ENCODE peak calls at places on chromosomes 11 and 22, in ten cellular contexts. One of them, this sample, is unnamed.

GRCh38 chr11:78101073-78101472 is 21.4 kb upstream of the NDUFC2 start:
- DNase-seq in IMR-90: peak; percentile 54
- DNase-seq in dorsolateral prefrontal cortex: no peak
- DNase-seq in ovary: no peak
- DNase-seq in mammary epithelial cell: no peak
- DNase-seq in colonic mucosa: no peak
- DNase-seq in PC-3: peak; percentile 58
- DNase-seq in AG04450: no peak
- DNase-seq in Peyer's patch: no peak
- DNase-seq in prostate gland: no peak
- DNase-seq in this sample: no peak

GRCh38 chr11:43788394-43788793 is 92.2 kb upstream of the ALKBH3 start:
- DNase-seq in IMR-90: no peak
- DNase-seq in dorsolateral prefrontal cortex: no peak
- DNase-seq in ovary: no peak
- DNase-seq in mammary epithelial cell: no peak
- DNase-seq in colonic mucosa: peak; percentile 57
- DNase-seq in PC-3: no peak
- DNase-seq in AG04450: no peak
- DNase-seq in Peyer's patch: no peak
- DNase-seq in prostate gland: peak; percentile 4
- DNase-seq in this sample: no peak

GRCh38 chr22:37529652-37530345 is 10.6 kb upstream of the CARD10 start:
- DNase-seq in IMR-90: no peak
- DNase-seq in dorsolateral prefrontal cortex: no peak
- DNase-seq in ovary: no peak
- DNase-seq in mammary epithelial cell: no peak
- DNase-seq in colonic mucosa: peak; percentile 87
- DNase-seq in PC-3: peak; percentile 56
- DNase-seq in AG04450: no peak
- DNase-seq in Peyer's patch: no peak
- DNase-seq in prostate gland: peak; percentile 42
- DNase-seq in this sample: no peak

GRCh38 chr22:49569286-49570031 is 258.2 kb downstream of the BRD1 start:
- DNase-seq in IMR-90: no peak
- DNase-seq in dorsolateral prefrontal cortex: no peak
- DNase-seq in ovary: no peak
- DNase-seq in mammary epithelial cell: no peak
- DNase-seq in colonic mucosa: no peak
- DNase-seq in PC-3: no peak
- DNase-seq in AG04450: no peak
- DNase-seq in Peyer's patch: peak; percentile 25
- DNase-seq in prostate gland: no peak
- DNase-seq in this sample: no peak

GRCh38 chr11:126344291-126344970 is 11.1 kb upstream of the ST3GAL4 start:
- DNase-seq in IMR-90: no peak
- DNase-seq in dorsolateral prefrontal cortex: no peak
- DNase-seq in ovary: peak; percentile 37
- DNase-seq in mammary epithelial cell: no peak
- DNase-seq in colonic mucosa: no peak
- DNase-seq in PC-3: no peak
- DNase-seq in AG04450: no peak
- DNase-seq in Peyer's patch: no peak
- DNase-seq in prostate gland: no peak
- DNase-seq in this sample: no peak

GRCh38 chr11:22192642-22193347 is at the start of gene ANO5:
- DNase-seq in IMR-90: no peak
- DNase-seq in dorsolateral prefrontal cortex: peak; percentile 44
- DNase-seq in ovary: peak; percentile 42
- DNase-seq in mammary epithelial cell: no peak
- DNase-seq in colonic mucosa: peak; percentile 88
- DNase-seq in PC-3: no peak
- DNase-seq in AG04450: no peak
- DNase-seq in Peyer's patch: peak; percentile 84
- DNase-seq in prostate gland: peak; percentile 27
- DNase-seq in this sample: peak; percentile 76

GRCh38 chr11:10273738-10274137 is 20.3 kb downstream of the SBF2 start:
- DNase-seq in IMR-90: no peak
- DNase-seq in dorsolateral prefrontal cortex: no peak
- DNase-seq in ovary: no peak
- DNase-seq in mammary epithelial cell: no peak
- DNase-seq in colonic mucosa: no peak
- DNase-seq in PC-3: no peak
- DNase-seq in AG04450: no peak
- DNase-seq in Peyer's patch: no peak
- DNase-seq in prostate gland: no peak
- DNase-seq in this sample: no peak

GRCh38 chr11:130400793-130401483 is 27.5 kb downstream of the ADAMTS8 start:
- DNase-seq in IMR-90: peak; percentile 87
- DNase-seq in dorsolateral prefrontal cortex: no peak
- DNase-seq in ovary: no peak
- DNase-seq in mammary epithelial cell: peak; percentile 21
- DNase-seq in colonic mucosa: no peak
- DNase-seq in PC-3: no peak
- DNase-seq in AG04450: peak; percentile 61
- DNase-seq in Peyer's patch: no peak
- DNase-seq in prostate gland: no peak
- DNase-seq in this sample: no peak

GRCh38 chr11:2092956-2093412 is 46.2 kb downstream of the IGF2 start:
- DNase-seq in IMR-90: peak; percentile 10
- DNase-seq in dorsolateral prefrontal cortex: no peak
- DNase-seq in ovary: no peak
- DNase-seq in mammary epithelial cell: peak; percentile 95
- DNase-seq in colonic mucosa: peak; percentile 75
- DNase-seq in PC-3: peak; percentile 95
- DNase-seq in AG04450: no peak
- DNase-seq in Peyer's patch: peak; percentile 50
- DNase-seq in prostate gland: peak; percentile 95
- DNase-seq in this sample: no peak

GRCh38 chr11:93526691-93527583 is 16.3 kb downstream of the SMCO4 start:
- DNase-seq in IMR-90: no peak
- DNase-seq in dorsolateral prefrontal cortex: no peak
- DNase-seq in ovary: no peak
- DNase-seq in mammary epithelial cell: no peak
- DNase-seq in colonic mucosa: no peak
- DNase-seq in PC-3: no peak
- DNase-seq in AG04450: no peak
- DNase-seq in Peyer's patch: no peak
- DNase-seq in prostate gland: no peak
- DNase-seq in this sample: no peak

GRCh38 chr11:32006799-32007388 is 84.0 kb upstream of the RCN1 start:
- DNase-seq in IMR-90: peak; percentile 51
- DNase-seq in dorsolateral prefrontal cortex: no peak
- DNase-seq in ovary: no peak
- DNase-seq in mammary epithelial cell: peak; percentile 38
- DNase-seq in colonic mucosa: no peak
- DNase-seq in PC-3: peak; percentile 71
- DNase-seq in AG04450: peak; percentile 6
- DNase-seq in Peyer's patch: no peak
- DNase-seq in prostate gland: no peak
- DNase-seq in this sample: no peak

GRCh38 chr11:45816614-45817013 is 11.7 kb downstream of the SLC35C1 start:
- DNase-seq in IMR-90: no peak
- DNase-seq in dorsolateral prefrontal cortex: no peak
- DNase-seq in ovary: no peak
- DNase-seq in mammary epithelial cell: no peak
- DNase-seq in colonic mucosa: no peak
- DNase-seq in PC-3: no peak
- DNase-seq in AG04450: no peak
- DNase-seq in Peyer's patch: no peak
- DNase-seq in prostate gland: no peak
- DNase-seq in this sample: no peak

GRCh38 chr22:47012589-47013365 is 250.3 kb downstream of the TBC1D22A start:
- DNase-seq in IMR-90: peak; percentile 77
- DNase-seq in dorsolateral prefrontal cortex: no peak
- DNase-seq in ovary: no peak
- DNase-seq in mammary epithelial cell: no peak
- DNase-seq in colonic mucosa: no peak
- DNase-seq in PC-3: peak; percentile 73
- DNase-seq in AG04450: peak; percentile 2
- DNase-seq in Peyer's patch: no peak
- DNase-seq in prostate gland: no peak
- DNase-seq in this sample: no peak

DNA sequence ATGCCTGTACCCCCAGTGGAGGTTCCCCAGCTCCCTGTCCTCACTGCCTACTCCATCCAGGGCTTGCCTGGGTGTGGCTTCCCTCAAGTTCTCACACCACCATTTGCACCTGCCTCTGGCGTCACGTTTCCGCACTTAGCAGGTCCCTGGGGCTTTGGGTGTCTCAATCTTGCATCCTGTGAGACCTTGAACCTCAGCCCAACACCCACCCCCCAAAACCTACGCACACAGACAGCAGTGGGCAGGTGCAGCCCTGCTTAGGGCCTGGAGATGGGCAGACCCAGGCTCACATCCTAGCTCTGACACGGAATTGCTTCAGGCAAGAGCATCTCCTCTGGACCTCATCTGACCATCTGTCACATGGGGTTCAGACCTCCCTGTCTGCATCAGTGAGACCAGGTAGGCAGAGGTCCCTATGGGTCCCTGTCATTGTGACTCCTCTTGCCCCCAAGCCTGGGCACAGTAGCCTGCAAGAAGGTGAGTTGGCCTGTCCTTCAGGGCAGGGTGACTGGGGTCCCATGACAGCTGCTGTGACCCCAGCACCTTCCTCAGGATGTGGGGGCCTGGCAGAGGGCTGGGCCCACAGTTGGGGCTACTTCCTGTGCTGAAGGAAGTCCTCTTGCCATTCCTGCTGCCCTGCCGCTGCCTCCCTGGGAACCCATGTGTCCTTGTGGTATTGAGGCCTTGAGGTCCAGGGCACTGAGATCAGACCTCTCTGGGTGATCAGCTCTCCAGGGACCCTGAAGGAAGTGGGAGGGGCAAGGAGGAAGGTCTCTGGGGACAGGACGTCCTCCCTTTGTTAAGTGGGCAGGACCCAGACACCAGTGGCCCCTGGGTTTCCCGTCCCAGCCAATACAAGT is 2.0 kb downstream of the SIPA1 start:
- DNase-seq in IMR-90: no peak
- DNase-seq in dorsolateral prefrontal cortex: peak; percentile 18
- DNase-seq in ovary: no peak
- DNase-seq in mammary epithelial cell: no peak
- DNase-seq in colonic mucosa: no peak
- DNase-seq in PC-3: no peak
- DNase-seq in AG04450: no peak
- DNase-seq in Peyer's patch: no peak
- DNase-seq in prostate gland: no peak
- DNase-seq in this sample: peak; percentile 83
- H3K4me3 ChIP-seq in IMR-90: no peak overlapping the region
- H3K4me3 ChIP-seq in dorsolateral prefrontal cortex: peak overlapping the region; percentile 2
- H3K4me3 ChIP-seq in ovary: no peak overlapping the region
- H3K4me3 ChIP-seq in mammary epithelial cell: no peak overlapping the region
- H3K4me3 ChIP-seq in colonic mucosa: peak overlapping the region; percentile 69
- H3K4me3 ChIP-seq in PC-3: no peak overlapping the region
- H3K4me3 ChIP-seq in AG04450: no peak overlapping the region
- H3K4me3 ChIP-seq in Peyer's patch: peak overlapping the region; percentile 36
- H3K4me3 ChIP-seq in prostate gland: no peak overlapping the region
- H3K4me3 ChIP-seq in this sample: peak overlapping the region; percentile 60

DNA sequence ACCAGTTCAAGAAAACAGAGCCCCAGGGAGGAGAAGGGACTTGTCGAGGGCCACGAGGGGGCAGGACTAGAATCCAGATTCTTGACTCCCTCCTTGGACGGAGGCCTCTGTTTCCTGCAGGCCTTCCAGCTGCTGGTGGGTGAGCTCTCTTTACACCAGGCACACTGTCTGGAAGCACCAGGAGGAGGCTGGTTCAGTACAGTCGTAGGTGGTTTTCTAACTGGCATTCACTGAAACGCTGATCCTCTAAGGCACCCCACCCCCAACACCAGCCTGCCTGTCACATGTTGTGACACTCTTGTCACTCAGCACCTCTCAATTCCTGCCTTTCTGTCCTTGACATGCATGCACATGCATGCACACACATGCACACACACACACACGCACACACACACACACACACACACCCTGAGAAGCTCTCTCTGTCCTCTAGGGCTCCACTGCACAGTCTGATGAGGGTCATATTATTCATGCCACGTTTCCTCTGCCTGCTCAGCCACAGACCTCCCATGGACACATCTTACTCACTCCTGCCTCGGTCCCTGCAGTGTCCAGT is 751 bp downstream of the MS4A10 start:
- DNase-seq in IMR-90: peak; percentile 57
- DNase-seq in dorsolateral prefrontal cortex: peak; percentile 66
- DNase-seq in ovary: no peak
- DNase-seq in mammary epithelial cell: no peak
- DNase-seq in colonic mucosa: no peak
- DNase-seq in PC-3: no peak
- DNase-seq in AG04450: no peak
- DNase-seq in Peyer's patch: peak; percentile 61
- DNase-seq in prostate gland: no peak
- DNase-seq in this sample: no peak
- TF ChIP-seq CTCF in IMR-90: no peak
- TF ChIP-seq CTCF in dorsolateral prefrontal cortex: no peak
- TF ChIP-seq CTCF in ovary: no peak
- TF ChIP-seq CTCF in mammary epithelial cell: no peak
- TF ChIP-seq CTCF in colonic mucosa: no peak
- TF ChIP-seq CTCF in PC-3: no peak
- TF ChIP-seq CTCF in AG04450: no peak
- TF ChIP-seq CTCF in Peyer's patch: no peak
- TF ChIP-seq CTCF in prostate gland: no peak
- TF ChIP-seq CTCF in this sample: no peak

GRCh38 chr22:22035771-22036314 is 53.3 kb upstream of the TOP3B start:
- DNase-seq in IMR-90: no peak
- DNase-seq in dorsolateral prefrontal cortex: no peak
- DNase-seq in ovary: no peak
- DNase-seq in mammary epithelial cell: no peak
- DNase-seq in colonic mucosa: no peak
- DNase-seq in PC-3: no peak
- DNase-seq in AG04450: no peak
- DNase-seq in Peyer's patch: no peak
- DNase-seq in prostate gland: no peak
- DNase-seq in this sample: no peak
- H3K27me3 ChIP-seq in IMR-90: no peaks in the 10 kb centered on the region
- H3K27me3 ChIP-seq in dorsolateral prefrontal cortex: no peaks in the 10 kb centered on the region
- H3K27me3 ChIP-seq in ovary: no peaks in the 10 kb centered on the region
- H3K27me3 ChIP-seq in mammary epithelial cell: no peaks in the 10 kb centered on the region
- H3K27me3 ChIP-seq in colonic mucosa: no peaks in the 10 kb centered on the region
- H3K27me3 ChIP-seq in PC-3: no peaks in the 10 kb centered on the region
- H3K27me3 ChIP-seq in AG04450: peaks cover 9% of the 10 kb centered on the region
- H3K27me3 ChIP-seq in Peyer's patch: no peaks in the 10 kb centered on the region
- H3K27me3 ChIP-seq in prostate gland: no peaks in the 10 kb centered on the region
- H3K27me3 ChIP-seq in this sample: no peaks in the 10 kb centered on the region

GRCh38 chr22:30607939-30608338 is 965 bp downstream of the TCN2 start:
- DNase-seq in IMR-90: no peak
- DNase-seq in dorsolateral prefrontal cortex: no peak
- DNase-seq in ovary: no peak
- DNase-seq in mammary epithelial cell: no peak
- DNase-seq in colonic mucosa: no peak
- DNase-seq in PC-3: no peak
- DNase-seq in AG04450: no peak
- DNase-seq in Peyer's patch: no peak
- DNase-seq in prostate gland: no peak
- DNase-seq in this sample: no peak
- H3K4me3 ChIP-seq in IMR-90: no peak overlapping the region
- H3K4me3 ChIP-seq in dorsolateral prefrontal cortex: peak overlapping the region; percentile 53
- H3K4me3 ChIP-seq in ovary: no peak overlapping the region
- H3K4me3 ChIP-seq in mammary epithelial cell: no peak overlapping the region
- H3K4me3 ChIP-seq in colonic mucosa: no peak overlapping the region
- H3K4me3 ChIP-seq in PC-3: no peak overlapping the region
- H3K4me3 ChIP-seq in AG04450: no peak overlapping the region
- H3K4me3 ChIP-seq in Peyer's patch: peak overlapping the region; percentile 64
- H3K4me3 ChIP-seq in prostate gland: no peak overlapping the region
- H3K4me3 ChIP-seq in this sample: no peak overlapping the region

This sample was measured in GM06990.